ENCODE peak calls at places on chromosome 6, in five cellular contexts. D, W, V, H and A are unnamed samples.
A peak's percentile ranks its signal among the peaks of the same experiment; 100 is the strongest.

GRCh38 chr6:62390413-62390812 is 104.4 kb upstream of the KHDRBS2 start:
- DNase-seq in D (no peak), V (no peak), W (no peak), H (no peak), A (no peak)

GRCh38 chr6:39446909-39447308 is 124.4 kb upstream of the KCNK16 start:
- DNase-seq in H (no peak), D (no peak), W (no peak), V (no peak), A (no peak)

GRCh38 chr6:2522521-2522920 is 228.2 kb downstream of the MYLK4 start:
- DNase-seq in D (no peak), H (no peak), W (no peak), V (no peak), A (no peak)

GRCh38 chr6:12113190-12113578 is 101.1 kb downstream of the HIVEP1 start:
- DNase-seq in D (no peak), V (no peak), W (no peak), H (no peak), A (peak; percentile 70)

GRCh38 chr6:3724451-3725144 is 26.9 kb downstream of the PXDC1 start:
- DNase-seq in V (no peak), H (no peak), W (no peak), D (no peak), A (no peak)

GRCh38 chr6:136752554-136752953 is 39.7 kb downstream of the MAP3K5 start:
- DNase-seq in D (no peak), H (no peak), W (no peak), V (no peak), A (no peak)

GRCh38 chr6:126118934-126119333 is 132.6 kb downstream of the TRMT11 start:
- DNase-seq in D (no peak), W (no peak), H (no peak), V (peak; percentile 32), A (no peak)

GRCh38 chr6:30988209-30988825 is 4.8 kb downstream of the MUC21 start:
- DNase-seq in V (peak; percentile 86), H (no peak), W (no peak), D (no peak), A (no peak)

GRCh38 chr6:40326689-40327404 is 260.3 kb downstream of the LRFN2 start:
- DNase-seq in D (no peak), V (no peak), W (no peak), H (no peak), A (no peak)

GRCh38 chr6:138601128-138601527 is 101.8 kb upstream of the NHSL1 start:
- DNase-seq in V (no peak), H (no peak), W (no peak), D (no peak), A (no peak)

GRCh38 chr6:169786349-169786748 is 34.9 kb downstream of the ERMARD start:
- DNase-seq in W (no peak), V (no peak), D (no peak), H (no peak), A (no peak)